ENCODE peak calls at places on chromosomes 11 and 22, in six cellular contexts. F, V, H, Y, M and D are unnamed samples.

GRCh38 chr11:133961890-133962289 is 5.1 kb upstream of the IGSF9B start:
- DNase-seq in F (no peak), V (no peak), H (no peak), Y (peak), M (no peak), D (no peak)

GRCh38 chr11:14021738-14022137 is 59.2 kb downstream of the SPON1 start:
- DNase-seq in F (no peak), V (no peak), H (no peak), Y (no peak), M (no peak), D (no peak)

GRCh38 chr11:70522613-70523311 is 124.4 kb downstream of the CTTN start:
- DNase-seq in F (no peak), V (no peak), H (peak), Y (no peak), M (no peak), D (no peak)

GRCh38 chr11:41116970-41117369 is 342.5 kb downstream of the LRRC4C start:
- DNase-seq in F (peak), V (no peak), H (no peak), Y (no peak), M (no peak), D (no peak)

GRCh38 chr11:43360361-43361032 is 1.8 kb downstream of the TTC17 start:
- DNase-seq in F (no peak), V (no peak), H (no peak), Y (no peak), M (no peak), D (no peak)

GRCh38 chr11:4111834-4112233 is 17.2 kb downstream of the RRM1 start:
- DNase-seq in F (no peak), V (no peak), H (no peak), Y (no peak), M (no peak), D (no peak)

GRCh38 chr11:2933376-2934056 is 4.3 kb upstream of the PHLDA2 start:
- DNase-seq in F (peak), V (no peak), H (peak), Y (peak), M (no peak), D (no peak)

GRCh38 chr22:43088616-43088978 is 594 bp downstream of the TTLL1 start:
- DNase-seq in F (no peak), V (no peak), H (no peak), Y (no peak), M (no peak), D (no peak)

GRCh38 chr11:76830639-76831312 is 29.9 kb upstream of the ACER3 start:
- DNase-seq in F (no peak), V (no peak), H (peak), Y (peak), M (peak), D (no peak)

GRCh38 chr11:76835030-76835429 is 25.7 kb upstream of the ACER3 start:
- DNase-seq in F (no peak), V (no peak), H (no peak), Y (no peak), M (no peak), D (no peak)

GRCh38 chr11:44243633-44244343 is 66.2 kb downstream of the ALX4 start:
- DNase-seq in F (peak), V (no peak), H (peak), Y (no peak), M (peak), D (no peak)

GRCh38 chr22:26527574-26528465 is 15.5 kb upstream of the TFIP11 start:
- DNase-seq in F (no peak), V (no peak), H (no peak), Y (no peak), M (no peak), D (no peak)

GRCh38 chr11:933936-934335 is 8.3 kb downstream of the AP2A2 start:
- DNase-seq in F (no peak), V (no peak), H (no peak), Y (no peak), M (no peak), D (no peak)

GRCh38 chr22:23696326-23696851 is 5.6 kb downstream of the RGL4 start:
- DNase-seq in F (no peak), V (peak), H (peak), Y (no peak), M (peak), D (peak)

GRCh38 chr22:42383287-42383686 is 48.9 kb downstream of the NFAM1 start:
- DNase-seq in F (no peak), V (no peak), H (no peak), Y (no peak), M (no peak), D (no peak)

GRCh38 chr11:62552465-62552782 is 5.8 kb upstream of the AHNAK start:
- DNase-seq in F (no peak), V (no peak), H (no peak), Y (peak), M (no peak), D (no peak)

GRCh38 chr11:17713851-17714250 is 5.5 kb upstream of the MYOD1 start:
- DNase-seq in F (no peak), V (no peak), H (no peak), Y (no peak), M (no peak), D (no peak)

GRCh38 chr22:32063701-32064100 is 20.6 kb downstream of the SLC5A1 start:
- DNase-seq in F (no peak), V (no peak), H (no peak), Y (no peak), M (no peak), D (no peak)

GRCh38 chr22:20549232-20549841 is 41.9 kb downstream of the MED15 start:
- DNase-seq in F (no peak), V (no peak), H (peak), Y (no peak), M (no peak), D (no peak)

GRCh38 chr22:25666308-25666707 is 75.7 kb upstream of the MYO18B start:
- DNase-seq in F (peak), V (no peak), H (no peak), Y (no peak), M (no peak), D (no peak)

GRCh38 chr22:17844150-17844549 is 69.9 kb upstream of the BID start:
- DNase-seq in F (no peak), V (no peak), H (no peak), Y (no peak), M (no peak), D (no peak)

GRCh38 chr11:94876645-94877445 is 96.5 kb downstream of the CWC15 start:
- DNase-seq in F (no peak), V (no peak), H (peak), Y (peak), M (peak), D (no peak)

GRCh38 chr11:60955566-60955965 is 3.6 kb upstream of the SLC15A3 start:
- DNase-seq in F (no peak), V (no peak), H (no peak), Y (no peak), M (no peak), D (no peak)

GRCh38 chr11:131760191-131760951 is 390.0 kb downstream of the NTM start:
- DNase-seq in F (peak), V (no peak), H (peak), Y (no peak), M (peak), D (no peak)

GRCh38 chr11:130217632-130218031 is 58.0 kb downstream of the ST14 start:
- DNase-seq in F (peak), V (no peak), H (no peak), Y (no peak), M (no peak), D (no peak)

GRCh38 chr22:50606126-50606525 is 5.5 kb downstream of the MAPK8IP2 start:
- DNase-seq in F (no peak), V (peak), H (no peak), Y (no peak), M (no peak), D (no peak)

GRCh38 chr11:8268530-8269461 is 5.1 kb upstream of the LMO1 start:
- DNase-seq in F (peak), V (peak), H (peak), Y (no peak), M (no peak), D (no peak)

GRCh38 chr11:8267280-8267679 is 3.6 kb upstream of the LMO1 start:
- DNase-seq in F (no peak), V (no peak), H (no peak), Y (no peak), M (no peak), D (no peak)

GRCh38 chr11:8267831-8268529 is 4.3 kb upstream of the LMO1 start:
- DNase-seq in F (peak), V (peak), H (peak), Y (no peak), M (no peak), D (no peak)

GRCh38 chr11:8265681-8266241 is 2.1 kb upstream of the LMO1 start:
- DNase-seq in F (peak), V (no peak), H (no peak), Y (no peak), M (no peak), D (no peak)

DNA sequence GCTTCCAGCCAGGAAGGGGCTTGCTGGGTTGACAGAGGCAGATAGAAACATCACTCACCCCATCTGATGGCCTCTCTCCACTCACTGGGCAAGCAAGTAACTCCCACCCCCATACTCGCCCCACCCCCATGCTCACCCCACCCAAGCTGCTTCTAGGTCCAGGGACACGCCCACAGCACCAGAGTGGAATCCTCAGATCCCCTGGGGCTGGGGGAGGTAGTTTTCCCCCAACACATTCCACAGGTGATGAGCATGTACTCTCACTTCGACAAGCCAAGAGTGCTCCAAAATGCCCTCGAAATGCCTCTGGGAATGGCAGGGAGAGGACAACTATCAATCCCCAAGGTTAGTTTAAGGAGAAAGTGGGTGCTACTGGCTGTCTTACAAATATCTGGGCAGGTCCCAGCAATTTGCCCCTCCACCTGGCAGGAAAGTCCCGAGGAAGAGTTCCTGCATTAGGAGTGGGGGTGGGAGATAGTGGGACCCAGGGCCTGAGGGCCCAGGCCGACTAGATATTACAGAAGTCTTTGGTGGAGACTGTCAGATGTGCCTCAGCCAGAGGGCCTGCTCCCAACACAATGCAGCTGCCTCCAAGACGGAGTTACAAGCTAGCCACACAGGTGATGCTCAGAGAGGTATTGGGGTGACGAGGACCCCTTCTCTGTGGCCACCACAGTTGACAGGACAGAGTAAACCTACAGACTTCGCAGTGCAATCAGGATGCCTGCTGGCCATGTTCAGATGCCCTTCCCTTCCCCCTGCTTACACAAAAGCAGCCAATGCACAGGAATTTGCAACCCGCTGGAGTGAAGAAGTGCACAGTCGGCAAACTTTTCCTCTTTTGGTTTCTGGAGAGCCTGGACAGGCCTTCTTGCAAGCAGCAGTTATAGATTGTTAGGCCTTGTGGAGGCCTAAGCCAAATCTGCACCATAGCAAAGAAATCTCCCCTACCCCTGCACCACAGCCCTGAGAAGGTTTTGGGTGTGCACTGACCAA is 2.9 kb upstream of the LMO1 start:
- DNase-seq in F (no peak), V (no peak), H (no peak), Y (no peak), M (no peak), D (no peak)
- TF ChIP-seq CTCF in F (no peak), V (no peak), H (no peak), Y (no peak), M (no peak), D (no peak)

GRCh38 chr11:63711838-63712237 is 30.5 kb downstream of the RTN3 start:
- DNase-seq in F (no peak), V (no peak), H (no peak), Y (no peak), M (no peak), D (no peak)

GRCh38 chr11:63708764-63709163 is 27.5 kb downstream of the RTN3 start:
- DNase-seq in F (no peak), V (no peak), H (no peak), Y (no peak), M (no peak), D (no peak)

GRCh38 chr11:63709336-63709735 is 28.0 kb downstream of the RTN3 start:
- DNase-seq in F (no peak), V (no peak), H (peak), Y (no peak), M (no peak), D (no peak)

GRCh38 chr11:63713776-63714175 is 32.5 kb downstream of the RTN3 start:
- DNase-seq in F (no peak), V (no peak), H (no peak), Y (no peak), M (no peak), D (no peak)

DNA sequence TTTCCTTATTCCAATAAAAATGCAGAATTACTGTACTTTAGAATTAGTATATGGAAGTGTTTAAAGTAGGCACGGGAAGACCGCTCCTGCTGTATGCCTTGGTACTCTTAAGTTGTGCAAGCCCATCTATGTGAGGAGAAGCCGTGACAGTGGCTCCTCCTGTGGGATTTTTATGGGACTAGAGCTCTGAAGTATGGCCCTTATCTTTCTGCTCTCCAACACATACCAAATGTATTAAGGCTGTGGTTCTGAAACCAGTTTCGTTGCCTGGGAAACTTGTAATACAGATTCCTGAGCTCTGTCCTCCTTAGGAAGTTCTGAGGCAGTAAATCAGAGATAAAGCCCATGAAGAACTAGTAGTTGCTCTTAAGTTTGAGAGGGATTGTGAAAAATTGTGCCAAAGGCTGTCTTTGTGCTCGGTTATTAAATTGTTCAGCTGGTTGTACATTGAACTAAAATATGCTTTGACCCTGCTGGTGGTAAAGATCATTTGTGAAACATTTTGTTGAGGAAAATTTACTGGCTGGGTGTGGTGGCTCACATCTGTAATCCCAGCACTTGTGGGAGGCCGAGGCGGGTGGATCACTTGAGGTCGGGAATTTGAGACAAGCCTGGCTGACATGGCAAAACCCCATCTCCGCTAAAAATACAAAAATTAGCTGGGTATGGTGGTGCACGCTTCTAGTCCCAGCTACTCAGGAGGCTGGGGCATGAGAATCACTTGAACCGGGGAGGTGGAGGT is 29.3 kb downstream of the RTN3 start:
- DNase-seq in F (no peak), V (no peak), H (peak), Y (peak), M (peak), D (no peak)
- TF ChIP-seq CTCF in F (no peak), V (no peak), H (no peak), Y (no peak), M (peak), D (no peak)

DNA sequence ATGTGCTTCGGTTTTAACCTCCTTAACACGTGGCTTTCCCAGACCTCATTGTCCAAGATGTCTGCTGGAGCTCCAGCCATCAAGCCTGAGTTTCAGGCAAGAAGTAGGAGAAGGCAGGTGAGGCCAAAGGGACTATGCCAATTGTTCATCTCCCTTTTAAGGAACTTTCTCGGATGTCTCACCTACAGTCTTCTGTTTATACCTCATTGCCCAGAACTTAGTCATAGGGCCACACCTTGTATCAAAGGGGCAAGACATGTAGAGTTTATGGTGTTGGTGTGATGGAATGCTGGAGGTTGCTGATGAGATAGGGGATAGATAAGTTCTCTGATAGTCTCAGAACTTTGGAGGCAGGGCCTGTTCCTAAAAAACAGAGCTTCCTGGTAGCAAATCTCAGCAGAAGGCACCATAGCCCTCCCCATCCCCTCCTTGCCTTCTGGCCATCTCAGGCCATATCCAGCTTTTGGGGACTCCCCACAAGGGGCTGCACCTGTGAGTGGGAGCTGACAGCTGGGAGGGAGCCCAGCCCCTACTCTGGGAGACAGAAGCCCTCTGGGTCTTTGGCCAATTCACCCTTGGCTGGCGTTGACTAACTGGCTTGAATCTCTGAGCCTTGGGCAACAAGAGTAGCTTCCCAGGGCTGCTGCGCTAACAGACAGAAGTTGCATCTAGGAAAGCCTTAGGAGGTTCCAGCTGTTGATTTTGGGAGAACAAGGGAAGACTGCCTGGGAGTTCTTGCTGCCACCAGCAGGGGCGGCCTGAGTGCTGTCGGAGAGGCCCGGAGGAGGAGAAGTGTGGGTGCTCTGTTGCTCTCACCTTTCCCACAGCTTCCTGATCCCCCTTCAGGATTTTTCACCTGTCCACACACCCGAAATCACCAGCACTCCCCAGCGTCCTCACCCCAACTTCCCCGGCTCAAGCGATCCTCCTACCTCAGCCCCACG is 149.8 kb upstream of the THY1 start:
- DNase-seq in F (peak), V (no peak), H (no peak), Y (peak), M (no peak), D (no peak)
- TF ChIP-seq CTCF in F (no peak), V (no peak), H (no peak), Y (peak), M (peak), D (peak)

GRCh38 chr11:68827733-68828132 is 14.0 kb downstream of the CPT1A start:
- DNase-seq in F (no peak), V (no peak), H (no peak), Y (no peak), M (no peak), D (no peak)

GRCh38 chr11:68828155-68828931 is 13.4 kb downstream of the CPT1A start:
- DNase-seq in F (no peak), V (no peak), H (no peak), Y (no peak), M (no peak), D (no peak)

GRCh38 chr11:68826726-68827125 is 15.0 kb downstream of the CPT1A start:
- DNase-seq in F (no peak), V (no peak), H (no peak), Y (no peak), M (no peak), D (no peak)

GRCh38 chr11:68822546-68822945 is 19.2 kb downstream of the CPT1A start:
- DNase-seq in F (no peak), V (no peak), H (no peak), Y (no peak), M (no peak), D (no peak)

GRCh38 chr11:68825603-68826002 is 16.1 kb downstream of the CPT1A start:
- DNase-seq in F (peak), V (peak), H (no peak), Y (peak), M (no peak), D (no peak)
- TF ChIP-seq CTCF in F (no peak), V (peak), H (no peak), Y (peak), M (peak), D (peak)

DNA sequence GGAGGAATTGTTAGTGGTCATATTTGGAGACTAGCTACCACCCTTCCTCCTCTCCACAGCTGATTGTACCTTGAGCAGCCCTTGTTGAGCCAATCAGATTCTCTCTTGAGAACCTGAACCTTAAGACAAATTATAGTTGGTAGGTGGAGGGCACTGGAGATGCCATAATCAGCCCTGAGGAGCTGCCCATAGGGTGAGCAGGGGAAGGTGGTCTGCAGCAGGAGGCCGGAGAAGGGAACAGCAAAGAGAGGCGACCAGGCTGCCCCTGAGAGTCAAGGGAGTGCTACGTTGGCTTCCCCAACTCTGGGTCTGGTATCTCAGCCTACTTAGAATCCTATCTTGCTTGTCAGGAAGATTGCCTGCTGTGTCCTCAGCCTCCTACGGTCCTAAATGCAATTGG is 2.7 kb upstream of the SDF2L1 start:
- DNase-seq in F (no peak), V (no peak), H (no peak), Y (no peak), M (no peak), D (no peak)
- TF ChIP-seq CTCF in F (no peak), V (no peak), H (no peak), Y (no peak), M (no peak), D (no peak)